ENCODE peak calls at places on chromosomes 7 and 10, in eight cellular contexts. K is prostate gland; R is lower leg skin; N is AG09309; Q is heart right ventricle; D is HFFc6; A is CD4-positive, alpha-beta T cell; T is neural progenitor cell. Y is an unnamed sample.

GRCh38 chr10:15427836-15428414 is 56.8 kb upstream of the FAM171A1 start:
- DNase-seq in D (peak), T (peak), Q (no peak), A (no peak), K (no peak), R (no peak), N (peak), Y (no peak)

GRCh38 chr10:100810091-100810834 is 64.9 kb downstream of the PAX2 start:
- DNase-seq in A (no peak), R (no peak), N (no peak), Q (no peak), K (no peak), D (no peak), T (no peak), Y (no peak)

GRCh38 chr7:76054129-76055120 is 6.5 kb downstream of the MDH2 start:
- DNase-seq in D (peak), K (no peak), A (no peak), T (peak), Q (no peak), R (no peak), N (no peak), Y (no peak)

GRCh38 chr7:87506243-87507180 is 31.0 kb upstream of the ABCB4 start:
- DNase-seq in N (no peak), K (no peak), R (no peak), A (no peak), Q (no peak), T (no peak), D (peak), Y (no peak)

GRCh38 chr10:124686707-124687376 is 57.3 kb downstream of the FAM53B start:
- DNase-seq in D (no peak), A (no peak), T (no peak), N (no peak), Q (peak), K (no peak), R (no peak), Y (no peak)

GRCh38 chr7:74519395-74519794 is 65.7 kb downstream of the GTF2IRD1 start:
- DNase-seq in R (no peak), N (no peak), D (no peak), Q (no peak), A (no peak), T (no peak), K (no peak), Y (no peak)

GRCh38 chr10:106973301-106973700 is 191.2 kb downstream of the SORCS1 start:
- DNase-seq in K (no peak), Q (no peak), D (no peak), R (no peak), N (no peak), T (peak), A (no peak), Y (no peak)

GRCh38 chr10:93435621-93436385 is 46.3 kb downstream of the MYOF start:
- DNase-seq in R (no peak), Q (no peak), T (peak), K (no peak), N (no peak), D (no peak), A (no peak), Y (peak)

GRCh38 chr7:151007469-151007898 is 16.7 kb downstream of the NOS3 start:
- DNase-seq in K (no peak), T (no peak), R (no peak), A (no peak), D (no peak), Q (peak), N (no peak), Y (no peak)

GRCh38 chr10:127374074-127374680 is 174.9 kb upstream of the NPS start:
- DNase-seq in K (no peak), Q (no peak), A (no peak), T (no peak), D (no peak), R (no peak), N (no peak), Y (no peak)

GRCh38 chr10:109428775-109429480 is 494.4 kb downstream of the XPNPEP1 start:
- DNase-seq in K (no peak), T (no peak), R (no peak), A (no peak), D (no peak), N (no peak), Q (no peak), Y (no peak)

GRCh38 chr7:146961617-146962016 is 845.0 kb downstream of the CNTNAP2 start:
- DNase-seq in A (no peak), K (no peak), T (no peak), R (no peak), Q (peak), N (peak), D (no peak), Y (no peak)

GRCh38 chr7:129857313-129857712 is 95.4 kb downstream of the UBE2H start:
- DNase-seq in K (no peak), R (no peak), Q (no peak), D (no peak), A (no peak), T (no peak), N (no peak), Y (no peak)

GRCh38 chr7:156474241-156474743 is 166.3 kb upstream of the RNF32 start:
- DNase-seq in N (no peak), Q (no peak), A (no peak), T (no peak), D (peak), K (no peak), R (no peak), Y (no peak)

GRCh38 chr7:38507379-38507778 is 123.8 kb downstream of the AMPH start:
- DNase-seq in N (no peak), K (no peak), D (no peak), A (no peak), Q (no peak), R (no peak), T (no peak), Y (no peak)

GRCh38 chr10:102119417-102120141 is 589 bp downstream of the LDB1 start:
- DNase-seq in Q (peak), K (peak), N (no peak), A (peak), R (peak), D (peak), T (peak), Y (peak)

GRCh38 chr7:84110400-84110799 is 84.2 kb downstream of the SEMA3A start:
- DNase-seq in Q (no peak), N (no peak), T (no peak), K (no peak), A (no peak), R (no peak), D (no peak), Y (no peak)

GRCh38 chr7:55020481-55020871 is 1.7 kb downstream of the EGFR start:
- DNase-seq in A (no peak), R (peak), Q (no peak), D (no peak), K (peak), N (no peak), T (no peak), Y (peak)

GRCh38 chr7:50149364-50149763 is 56.3 kb upstream of the ZPBP start:
- DNase-seq in A (no peak), D (no peak), K (no peak), T (no peak), N (no peak), R (no peak), Q (no peak), Y (no peak)

GRCh38 chr10:125146791-125147604 is 13.4 kb downstream of the CTBP2 start:
- DNase-seq in T (no peak), A (no peak), N (no peak), D (peak), Q (no peak), K (no peak), R (no peak), Y (no peak)

GRCh38 chr10:100866575-100867098 is 46.1 kb upstream of the SLF2 start:
- DNase-seq in T (peak), N (no peak), D (no peak), A (no peak), Q (no peak), R (no peak), K (no peak), Y (no peak)

GRCh38 chr7:143214789-143215679 is 6.8 kb upstream of the TAS2R40 start:
- DNase-seq in Q (peak), R (no peak), A (peak), N (peak), K (peak), T (peak), D (peak), Y (peak)

GRCh38 chr7:96719164-96719563 is 9.5 kb upstream of the SEM1 start:
- DNase-seq in T (no peak), D (no peak), N (no peak), K (no peak), A (no peak), Q (no peak), R (no peak), Y (no peak)

GRCh38 chr10:11454958-11455566 is 156.4 kb downstream of the USP6NL start:
- DNase-seq in N (no peak), A (no peak), Q (no peak), K (no peak), R (peak), T (no peak), D (no peak), Y (no peak)
- TF ChIP-seq CTCF in N (no peak), A (no peak), Q (no peak), K (no peak), R (no peak), T (peak), D (peak), Y (no peak)

GRCh38 chr10:71643904-71644303 is 75.7 kb downstream of the C10orf105 start:
- DNase-seq in T (no peak), A (no peak), N (no peak), R (no peak), Q (no peak), D (no peak), K (no peak), Y (no peak)
- TF ChIP-seq CTCF in T (no peak), A (no peak), N (no peak), R (no peak), Q (no peak), D (no peak), K (no peak), Y (no peak)

GRCh38 chr7:36152756-36153570 is at the start of gene EEPD1:
- DNase-seq in Q (peak), T (peak), N (peak), D (peak), K (peak), R (peak), A (peak), Y (peak)
- TF ChIP-seq CTCF in Q (no peak), T (no peak), N (no peak), D (no peak), K (no peak), R (no peak), A (no peak), Y (no peak)

GRCh38 chr10:1101946-1102345 is 45.8 kb downstream of the WDR37 start:
- DNase-seq in T (no peak), R (peak), D (no peak), K (no peak), Q (no peak), N (no peak), A (no peak), Y (no peak)

GRCh38 chr10:1102392-1102791 is 46.2 kb downstream of the WDR37 start:
- DNase-seq in A (no peak), N (no peak), Q (no peak), D (no peak), T (no peak), K (no peak), R (peak), Y (no peak)

GRCh38 chr10:1102836-1103235 is 46.7 kb downstream of the WDR37 start:
- DNase-seq in N (no peak), K (no peak), D (no peak), A (no peak), R (peak), T (no peak), Q (no peak), Y (no peak)

GRCh38 chr10:1100143-1100542 is 44.0 kb downstream of the WDR37 start:
- DNase-seq in N (no peak), D (no peak), K (no peak), A (no peak), Q (no peak), T (no peak), R (peak), Y (no peak)

DNA sequence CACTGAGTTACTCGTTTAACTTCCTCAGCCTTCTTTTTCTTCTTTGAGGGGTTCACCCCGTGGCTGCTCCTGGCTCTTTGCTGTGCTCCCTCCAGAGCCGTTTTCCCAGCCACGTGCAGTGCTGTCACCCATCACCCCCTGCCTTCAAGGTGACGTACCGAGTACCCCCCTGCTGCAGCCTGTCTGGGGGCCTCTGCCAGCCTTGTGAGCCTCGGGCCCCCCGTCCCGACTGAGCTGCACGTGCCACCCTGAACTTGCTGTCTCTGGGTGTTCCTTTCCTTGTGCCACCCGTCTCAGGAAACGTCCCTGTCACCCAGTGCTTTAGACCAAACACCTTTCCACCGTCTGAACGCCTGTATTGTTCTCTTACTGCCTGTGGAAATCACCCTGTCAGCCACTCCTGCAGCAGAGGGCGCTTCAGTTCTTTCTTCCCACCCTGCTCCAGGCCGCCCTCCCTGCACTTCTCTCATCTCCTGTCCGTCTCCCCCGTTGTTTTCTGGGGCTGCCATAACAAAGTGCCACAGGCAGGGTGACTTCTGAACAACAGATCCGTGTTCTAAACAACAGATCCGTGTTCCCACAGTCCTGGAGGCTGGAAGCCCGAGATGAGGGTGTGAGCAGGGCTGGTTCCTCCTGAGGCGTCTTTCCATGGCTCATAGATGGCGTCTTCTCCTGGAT is 44.6 kb downstream of the WDR37 start:
- DNase-seq in D (no peak), A (no peak), Q (no peak), R (peak), N (no peak), K (no peak), T (peak), Y (no peak)
- TF ChIP-seq CTCF in D (no peak), A (no peak), Q (no peak), R (no peak), N (no peak), K (no peak), T (peak), Y (no peak)

GRCh38 chr7:34928052-34928451 is 109.2 kb downstream of the DPY19L1 start:
- DNase-seq in N (no peak), A (no peak), T (peak), K (peak), D (peak), R (no peak), Q (no peak), Y (no peak)
- TF ChIP-seq CTCF in N (peak), A (peak), T (peak), K (peak), D (peak), R (no peak), Q (peak), Y (no peak)

Y was measured in ascending aorta.